ENCODE peak calls at places on chromosomes 7 and 10, in seven cellular contexts. I is cardiac fibroblast, S is epithelial cell of esophagus, E is foreskin fibroblast, T is cardiac muscle cell, Q is body of pancreas, G is fibroblast of mammary gland. N is an unnamed sample.

GRCh38 chr7:45897042-45897690 is 8.9 kb downstream of the IGFBP1 start:
- DNase-seq in I (peak; percentile 90), S (peak; percentile 31), E (peak; percentile 68), T (no peak), Q (no peak), G (peak; percentile 73), N (peak; percentile 31)

GRCh38 chr7:39664585-39664984 is 41.2 kb downstream of the RALA start:
- DNase-seq in I (no peak), S (no peak), E (no peak), T (no peak), Q (no peak), G (no peak), N (no peak)

GRCh38 chr7:87347682-87348081 is 2.2 kb downstream of the CROT start:
- DNase-seq in I (no peak), S (no peak), E (no peak), T (no peak), Q (no peak), G (no peak), N (no peak)

GRCh38 chr10:101050206-101051069 is 11.4 kb upstream of the KAZALD1 start:
- DNase-seq in I (peak; percentile 56), S (peak; percentile 59), E (no peak), T (peak; percentile 73), Q (peak; percentile 74), G (peak; percentile 32), N (peak; percentile 52)

GRCh38 chr7:28900311-28900710 is 57.8 kb downstream of the TRIL start:
- DNase-seq in I (no peak), S (no peak), E (no peak), T (no peak), Q (no peak), G (no peak), N (no peak)

GRCh38 chr7:129825005-129825553 is 127.7 kb downstream of the UBE2H start:
- DNase-seq in I (peak; percentile 43), S (peak; percentile 68), E (peak; percentile 23), T (peak; percentile 59), Q (peak; percentile 57), G (no peak), N (peak; percentile 23)

GRCh38 chr7:34755008-34755407 is 97.0 kb downstream of the NPSR1 start:
- DNase-seq in I (no peak), S (no peak), E (no peak), T (no peak), Q (no peak), G (no peak), N (no peak)

GRCh38 chr10:55800607-55801241 is 560.3 kb downstream of the ZWINT start:
- DNase-seq in I (no peak), S (no peak), E (no peak), T (no peak), Q (no peak), G (no peak), N (no peak)

GRCh38 chr7:159240962-159241361 is 96.3 kb upstream of the VIPR2 start:
- DNase-seq in I (no peak), S (no peak), E (no peak), T (no peak), Q (no peak), G (no peak), N (no peak)

GRCh38 chr10:129760003-129760315 is 204.1 kb downstream of the EBF3 start:
- DNase-seq in I (no peak), S (no peak), E (no peak), T (no peak), Q (peak; percentile 7), G (no peak), N (no peak)

GRCh38 chr10:22483132-22483531 is 137.8 kb downstream of the SPAG6 start:
- DNase-seq in I (no peak), S (no peak), E (no peak), T (no peak), Q (no peak), G (no peak), N (no peak)

GRCh38 chr10:15442056-15442455 is 71.0 kb upstream of the FAM171A1 start:
- DNase-seq in I (no peak), S (no peak), E (no peak), T (no peak), Q (no peak), G (no peak), N (no peak)

GRCh38 chr10:11595395-11595692 is 16.1 kb downstream of the USP6NL start:
- DNase-seq in I (peak; percentile 73), S (peak; percentile 26), E (peak; percentile 64), T (no peak), Q (no peak), G (peak; percentile 88), N (peak; percentile 69)

GRCh38 chr7:128701062-128701785 is 29.1 kb downstream of the GARIN1A start:
- DNase-seq in I (no peak), S (peak; percentile 75), E (no peak), T (no peak), Q (no peak), G (no peak), N (no peak)

GRCh38 chr7:131547589-131547988 is 8.8 kb downstream of the PODXL start:
- DNase-seq in I (no peak), S (no peak), E (no peak), T (no peak), Q (no peak), G (no peak), N (no peak)

GRCh38 chr7:129163875-129164544 is 19.5 kb downstream of the TSPAN33 start:
- DNase-seq in I (peak; percentile 81), S (peak; percentile 67), E (peak; percentile 35), T (peak; percentile 58), Q (no peak), G (peak; percentile 73), N (peak; percentile 75)

GRCh38 chr7:94338921-94339371 is 55.7 kb upstream of the COL1A2 start:
- DNase-seq in I (peak; percentile 67), S (peak; percentile 65), E (peak; percentile 49), T (no peak), Q (no peak), G (peak; percentile 90), N (peak; percentile 81)

GRCh38 chr7:141462958-141463357 is 88.3 kb upstream of the AGK start:
- DNase-seq in I (no peak), S (no peak), E (no peak), T (no peak), Q (no peak), G (no peak), N (no peak)

GRCh38 chr7:75711634-75712494 is 26.9 kb downstream of the HIP1 start:
- DNase-seq in I (peak; percentile 38), S (no peak), E (peak; percentile 44), T (peak; percentile 87), Q (no peak), G (no peak), N (peak; percentile 46)

GRCh38 chr10:1048349-1048731 is 579 bp downstream of the IDI1 start:
- DNase-seq in I (peak; percentile 49), S (no peak), E (no peak), T (no peak), Q (peak; percentile 40), G (peak; percentile 52), N (peak; percentile 67)

GRCh38 chr10:117656385-117657367 is 114.1 kb downstream of the EMX2 start:
- DNase-seq in I (no peak), S (no peak), E (no peak), T (no peak), Q (no peak), G (no peak), N (no peak)

GRCh38 chr10:10911471-10911921 is 106.2 kb upstream of the CELF2 start:
- DNase-seq in I (peak; percentile 87), S (peak; percentile 98), E (peak; percentile 89), T (peak; percentile 79), Q (peak; percentile 53), G (peak; percentile 88), N (peak; percentile 93)

DNA sequence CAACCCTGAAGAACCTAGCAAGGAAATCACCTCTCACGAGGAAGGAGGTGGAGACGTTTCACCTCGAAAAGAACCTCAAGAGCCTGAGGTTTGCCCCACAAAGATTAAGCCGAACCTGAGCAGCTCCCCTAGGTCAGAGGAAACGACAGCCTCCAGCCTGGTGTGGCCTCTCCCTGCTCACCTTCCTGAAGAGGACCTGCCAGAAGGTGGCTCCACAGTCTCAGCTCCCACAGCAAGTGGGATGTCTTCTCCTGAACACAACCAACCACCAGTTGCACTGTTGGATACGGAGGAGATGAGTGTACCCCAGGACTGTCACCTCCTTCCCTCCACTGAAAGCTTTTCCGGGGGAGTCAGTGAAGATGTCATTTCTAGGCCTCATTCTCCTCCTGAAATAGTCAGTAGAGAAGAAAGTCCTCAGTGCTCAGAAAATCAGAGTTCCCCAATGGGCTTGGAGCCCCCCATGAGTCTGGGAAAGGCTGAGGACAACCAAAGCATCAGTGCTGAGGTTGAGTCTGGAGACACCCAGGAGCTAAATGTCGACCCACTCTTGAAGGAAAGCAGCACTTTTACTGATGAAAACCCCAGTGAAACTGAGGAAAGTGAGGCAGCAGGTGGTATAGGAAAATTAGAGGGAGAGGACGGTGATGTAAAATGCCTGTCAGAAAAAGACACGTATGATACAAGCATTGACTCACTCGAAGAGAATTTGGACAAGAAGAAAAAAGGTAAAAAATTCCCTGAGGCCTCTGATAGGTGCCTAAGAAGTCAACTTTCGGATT is 150.2 kb downstream of the LCOR start:
- DNase-seq in I (no peak), S (no peak), E (no peak), T (no peak), Q (no peak), G (no peak), N (no peak)
- TF ChIP-seq CTCF in I (no peak), S (no peak), E (no peak), T (no peak), Q (no peak), G (no peak), N (no peak)

DNA sequence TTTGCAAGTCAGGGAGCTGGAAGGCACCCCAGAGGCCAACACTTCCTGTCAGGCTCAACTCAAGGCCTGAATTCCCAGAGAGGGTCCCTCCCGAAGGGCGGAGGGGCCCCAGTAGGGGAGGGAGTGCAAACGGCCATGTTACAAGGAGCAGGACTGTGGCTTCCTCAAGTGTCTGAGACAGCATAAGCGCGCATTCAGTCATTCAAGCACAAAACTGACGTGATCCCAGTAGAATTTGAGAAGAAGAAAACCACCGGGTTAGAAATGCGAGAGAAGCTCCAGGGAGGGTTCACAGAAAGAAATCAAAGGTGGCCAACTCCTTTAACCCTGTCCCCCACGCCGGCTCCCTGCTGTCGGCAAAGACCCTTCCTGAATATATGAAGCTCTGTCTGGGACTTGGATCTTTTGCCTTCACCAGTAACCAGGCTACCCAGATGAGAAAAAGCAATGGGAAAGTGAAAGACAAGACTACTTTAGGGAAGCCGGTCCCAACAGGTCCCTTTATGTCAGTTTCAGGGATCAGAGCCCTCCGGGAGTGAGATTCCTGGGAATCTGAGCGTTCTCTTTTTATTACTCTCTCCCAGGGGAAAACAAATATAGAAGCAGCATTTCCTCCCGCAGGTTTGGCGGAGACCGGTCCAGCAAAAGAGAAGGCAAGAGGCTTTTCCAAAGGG is 1.3 kb downstream of the AFAP1L2 start:
- DNase-seq in I (no peak), S (peak; percentile 39), E (no peak), T (no peak), Q (no peak), G (no peak), N (peak; percentile 61)
- H3K4me3 ChIP-seq in I (no peak overlapping the region), S (peak overlapping the region; percentile 61), E (peak overlapping the region; percentile 20), T (peak overlapping the region; percentile 31), Q (peak overlapping the region; percentile 54), G (peak overlapping the region; percentile 4), N (peak overlapping the region; percentile 84)

DNA sequence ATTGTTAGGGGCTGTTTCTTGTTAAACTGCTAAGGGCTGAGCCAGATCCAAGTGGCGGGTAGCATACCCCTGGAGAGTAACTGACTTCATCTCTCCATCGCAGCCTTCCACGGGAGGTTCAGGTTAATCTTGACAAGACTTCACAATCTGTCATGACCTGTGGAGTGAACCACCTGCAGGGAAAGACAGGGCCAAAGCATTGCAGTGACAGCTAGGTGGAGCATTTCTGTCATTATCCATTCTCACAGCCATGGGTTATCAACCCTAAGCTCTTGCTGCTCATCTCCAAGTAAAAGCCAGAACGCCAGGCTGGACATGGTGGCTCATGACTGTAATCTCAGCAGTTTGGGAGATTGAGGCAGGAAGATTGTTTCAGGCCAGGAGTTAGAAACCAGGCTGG is 17.2 kb downstream of the ABCC2 start:
- DNase-seq in I (no peak), S (no peak), E (no peak), T (no peak), Q (no peak), G (no peak), N (no peak)
- TF ChIP-seq CTCF in I (no peak), S (peak; percentile 9), E (no peak), T (no peak), Q (no peak), G (no peak), N (no peak)

GRCh38 chr7:116724560-116725231 is 52.7 kb downstream of the MET start:
- DNase-seq in I (no peak), S (no peak), E (no peak), T (no peak), Q (no peak), G (no peak), N (peak; percentile 18)
- H3K4me3 ChIP-seq in I (no peak overlapping the region), S (no peak overlapping the region), E (no peak overlapping the region), T (no peak overlapping the region), Q (no peak overlapping the region), G (no peak overlapping the region), N (peak overlapping the region; percentile 54)

N was measured in fibroblast of villous mesenchyme.